ENCODE peak calls at places on chromosomes 2 and 18, in eight cellular contexts. One of them, this sample, is unnamed.
A peak's percentile ranks its signal among the peaks of the same experiment; 100 is the strongest.

GRCh38 chr18:44851806-44852205 is 171.1 kb downstream of the SETBP1 start:
- DNase-seq in activated CD4-positive, alpha-beta T cell treated with anti-CD3 and anti-CD28 coated beads, Interleukin-2, amount 50 U/mL, for 1 hour: no peak
- DNase-seq in kidney tubule cell: no peak
- DNase-seq in transverse colon: no peak
- DNase-seq in Calu3: no peak
- DNase-seq in NCI-H2081: peak; percentile 44
- DNase-seq in T-helper 2 cell: no peak
- DNase-seq in activated CD4-positive, alpha-beta memory T cell treated with anti-CD3 and anti-CD28 coated beads, Interleukin-2, amount 10 ng/mL, durations not matched to agents 7 days and 5 days: no peak
- DNase-seq in this sample: no peak

GRCh38 chr18:22324191-22325131 is 93.3 kb downstream of the CTAGE1 start:
- DNase-seq in activated CD4-positive, alpha-beta memory T cell treated with anti-CD3 and anti-CD28 coated beads, Interleukin-2, amount 10 ng/mL, durations not matched to agents 7 days and 5 days: no peak
- DNase-seq in Calu3: peak; percentile 38
- DNase-seq in T-helper 2 cell: no peak
- DNase-seq in kidney tubule cell: peak; percentile 29
- DNase-seq in NCI-H2081: no peak
- DNase-seq in activated CD4-positive, alpha-beta T cell treated with anti-CD3 and anti-CD28 coated beads, Interleukin-2, amount 50 U/mL, for 1 hour: no peak
- DNase-seq in transverse colon: peak; percentile 59
- DNase-seq in this sample: no peak

GRCh38 chr2:121505005-121505404 is 25.7 kb upstream of the RNU4ATAC start:
- DNase-seq in transverse colon: no peak
- DNase-seq in activated CD4-positive, alpha-beta memory T cell treated with anti-CD3 and anti-CD28 coated beads, Interleukin-2, amount 10 ng/mL, durations not matched to agents 7 days and 5 days: no peak
- DNase-seq in kidney tubule cell: peak; percentile 95
- DNase-seq in Calu3: no peak
- DNase-seq in NCI-H2081: no peak
- DNase-seq in activated CD4-positive, alpha-beta T cell treated with anti-CD3 and anti-CD28 coated beads, Interleukin-2, amount 50 U/mL, for 1 hour: no peak
- DNase-seq in T-helper 2 cell: no peak
- DNase-seq in this sample: no peak

GRCh38 chr2:28327596-28327962 is 65.1 kb upstream of the FOSL2 start:
- DNase-seq in NCI-H2081: no peak
- DNase-seq in T-helper 2 cell: no peak
- DNase-seq in Calu3: no peak
- DNase-seq in activated CD4-positive, alpha-beta memory T cell treated with anti-CD3 and anti-CD28 coated beads, Interleukin-2, amount 10 ng/mL, durations not matched to agents 7 days and 5 days: no peak
- DNase-seq in kidney tubule cell: no peak
- DNase-seq in activated CD4-positive, alpha-beta T cell treated with anti-CD3 and anti-CD28 coated beads, Interleukin-2, amount 50 U/mL, for 1 hour: no peak
- DNase-seq in transverse colon: no peak
- DNase-seq in this sample: no peak

GRCh38 chr2:237904806-237905599 is 45.6 kb downstream of the RAMP1 start:
- DNase-seq in Calu3: no peak
- DNase-seq in T-helper 2 cell: no peak
- DNase-seq in NCI-H2081: no peak
- DNase-seq in transverse colon: peak; percentile 24
- DNase-seq in activated CD4-positive, alpha-beta T cell treated with anti-CD3 and anti-CD28 coated beads, Interleukin-2, amount 50 U/mL, for 1 hour: no peak
- DNase-seq in activated CD4-positive, alpha-beta memory T cell treated with anti-CD3 and anti-CD28 coated beads, Interleukin-2, amount 10 ng/mL, durations not matched to agents 7 days and 5 days: peak; percentile 36
- DNase-seq in kidney tubule cell: no peak
- DNase-seq in this sample: no peak

GRCh38 chr2:171958475-171958874 is 36.2 kb downstream of the HAT1 start:
- DNase-seq in transverse colon: no peak
- DNase-seq in activated CD4-positive, alpha-beta memory T cell treated with anti-CD3 and anti-CD28 coated beads, Interleukin-2, amount 10 ng/mL, durations not matched to agents 7 days and 5 days: no peak
- DNase-seq in kidney tubule cell: peak; percentile 37
- DNase-seq in Calu3: no peak
- DNase-seq in T-helper 2 cell: no peak
- DNase-seq in activated CD4-positive, alpha-beta T cell treated with anti-CD3 and anti-CD28 coated beads, Interleukin-2, amount 50 U/mL, for 1 hour: no peak
- DNase-seq in NCI-H2081: no peak
- DNase-seq in this sample: no peak

GRCh38 chr18:1663879-1664705 is 759.4 kb downstream of the ADCYAP1 start:
- DNase-seq in activated CD4-positive, alpha-beta memory T cell treated with anti-CD3 and anti-CD28 coated beads, Interleukin-2, amount 10 ng/mL, durations not matched to agents 7 days and 5 days: peak; percentile 24
- DNase-seq in transverse colon: peak; percentile 16
- DNase-seq in Calu3: peak; percentile 78
- DNase-seq in T-helper 2 cell: no peak
- DNase-seq in NCI-H2081: peak; percentile 21
- DNase-seq in activated CD4-positive, alpha-beta T cell treated with anti-CD3 and anti-CD28 coated beads, Interleukin-2, amount 50 U/mL, for 1 hour: no peak
- DNase-seq in kidney tubule cell: peak; percentile 43
- DNase-seq in this sample: no peak

GRCh38 chr2:181306785-181307184 is 150.4 kb upstream of the ITGA4 start:
- DNase-seq in transverse colon: no peak
- DNase-seq in activated CD4-positive, alpha-beta T cell treated with anti-CD3 and anti-CD28 coated beads, Interleukin-2, amount 50 U/mL, for 1 hour: no peak
- DNase-seq in kidney tubule cell: no peak
- DNase-seq in Calu3: no peak
- DNase-seq in NCI-H2081: no peak
- DNase-seq in activated CD4-positive, alpha-beta memory T cell treated with anti-CD3 and anti-CD28 coated beads, Interleukin-2, amount 10 ng/mL, durations not matched to agents 7 days and 5 days: no peak
- DNase-seq in T-helper 2 cell: no peak
- DNase-seq in this sample: no peak

GRCh38 chr18:62279561-62279960 is 45.5 kb upstream of the TNFRSF11A start:
- DNase-seq in kidney tubule cell: no peak
- DNase-seq in T-helper 2 cell: no peak
- DNase-seq in activated CD4-positive, alpha-beta T cell treated with anti-CD3 and anti-CD28 coated beads, Interleukin-2, amount 50 U/mL, for 1 hour: no peak
- DNase-seq in NCI-H2081: peak; percentile 96
- DNase-seq in transverse colon: no peak
- DNase-seq in Calu3: no peak
- DNase-seq in activated CD4-positive, alpha-beta memory T cell treated with anti-CD3 and anti-CD28 coated beads, Interleukin-2, amount 10 ng/mL, durations not matched to agents 7 days and 5 days: no peak
- DNase-seq in this sample: no peak

GRCh38 chr2:27162151-27163121 is 13.6 kb downstream of the TCF23 start:
- DNase-seq in transverse colon: no peak
- DNase-seq in T-helper 2 cell: no peak
- DNase-seq in NCI-H2081: no peak
- DNase-seq in activated CD4-positive, alpha-beta T cell treated with anti-CD3 and anti-CD28 coated beads, Interleukin-2, amount 50 U/mL, for 1 hour: no peak
- DNase-seq in kidney tubule cell: no peak
- DNase-seq in activated CD4-positive, alpha-beta memory T cell treated with anti-CD3 and anti-CD28 coated beads, Interleukin-2, amount 10 ng/mL, durations not matched to agents 7 days and 5 days: no peak
- DNase-seq in Calu3: peak; percentile 39
- DNase-seq in this sample: no peak

GRCh38 chr2:5689790-5690189 is 2.4 kb upstream of the SOX11 start:
- DNase-seq in activated CD4-positive, alpha-beta T cell treated with anti-CD3 and anti-CD28 coated beads, Interleukin-2, amount 50 U/mL, for 1 hour: no peak
- DNase-seq in transverse colon: no peak
- DNase-seq in Calu3: no peak
- DNase-seq in activated CD4-positive, alpha-beta memory T cell treated with anti-CD3 and anti-CD28 coated beads, Interleukin-2, amount 10 ng/mL, durations not matched to agents 7 days and 5 days: no peak
- DNase-seq in T-helper 2 cell: no peak
- DNase-seq in kidney tubule cell: no peak
- DNase-seq in NCI-H2081: peak; percentile 23
- DNase-seq in this sample: no peak

GRCh38 chr2:158325782-158326335 is 130.7 kb downstream of the CCDC148 start:
- DNase-seq in T-helper 2 cell: no peak
- DNase-seq in activated CD4-positive, alpha-beta T cell treated with anti-CD3 and anti-CD28 coated beads, Interleukin-2, amount 50 U/mL, for 1 hour: no peak
- DNase-seq in Calu3: peak; percentile 6
- DNase-seq in kidney tubule cell: peak; percentile 17
- DNase-seq in transverse colon: no peak
- DNase-seq in NCI-H2081: no peak
- DNase-seq in activated CD4-positive, alpha-beta memory T cell treated with anti-CD3 and anti-CD28 coated beads, Interleukin-2, amount 10 ng/mL, durations not matched to agents 7 days and 5 days: no peak
- DNase-seq in this sample: no peak

GRCh38 chr2:177651833-177652232 is 259.3 kb downstream of the AGPS start:
- DNase-seq in kidney tubule cell: no peak
- DNase-seq in Calu3: no peak
- DNase-seq in activated CD4-positive, alpha-beta T cell treated with anti-CD3 and anti-CD28 coated beads, Interleukin-2, amount 50 U/mL, for 1 hour: no peak
- DNase-seq in NCI-H2081: no peak
- DNase-seq in transverse colon: no peak
- DNase-seq in activated CD4-positive, alpha-beta memory T cell treated with anti-CD3 and anti-CD28 coated beads, Interleukin-2, amount 10 ng/mL, durations not matched to agents 7 days and 5 days: no peak
- DNase-seq in T-helper 2 cell: no peak
- DNase-seq in this sample: no peak

GRCh38 chr2:127041259-127041970 is 65.5 kb downstream of the BIN1 start:
- DNase-seq in Calu3: no peak
- DNase-seq in transverse colon: no peak
- DNase-seq in NCI-H2081: no peak
- DNase-seq in kidney tubule cell: no peak
- DNase-seq in T-helper 2 cell: no peak
- DNase-seq in activated CD4-positive, alpha-beta T cell treated with anti-CD3 and anti-CD28 coated beads, Interleukin-2, amount 50 U/mL, for 1 hour: no peak
- DNase-seq in activated CD4-positive, alpha-beta memory T cell treated with anti-CD3 and anti-CD28 coated beads, Interleukin-2, amount 10 ng/mL, durations not matched to agents 7 days and 5 days: no peak
- DNase-seq in this sample: no peak

GRCh38 chr2:202599105-202599504 is 35.7 kb upstream of the FAM117B start:
- DNase-seq in transverse colon: no peak
- DNase-seq in activated CD4-positive, alpha-beta T cell treated with anti-CD3 and anti-CD28 coated beads, Interleukin-2, amount 50 U/mL, for 1 hour: no peak
- DNase-seq in T-helper 2 cell: no peak
- DNase-seq in Calu3: no peak
- DNase-seq in activated CD4-positive, alpha-beta memory T cell treated with anti-CD3 and anti-CD28 coated beads, Interleukin-2, amount 10 ng/mL, durations not matched to agents 7 days and 5 days: no peak
- DNase-seq in kidney tubule cell: no peak
- DNase-seq in NCI-H2081: no peak
- DNase-seq in this sample: no peak

GRCh38 chr2:176140520-176141317 is 10.6 kb upstream of the HOXD4 start:
- DNase-seq in kidney tubule cell: peak; percentile 84
- DNase-seq in activated CD4-positive, alpha-beta memory T cell treated with anti-CD3 and anti-CD28 coated beads, Interleukin-2, amount 10 ng/mL, durations not matched to agents 7 days and 5 days: peak; percentile 70
- DNase-seq in activated CD4-positive, alpha-beta T cell treated with anti-CD3 and anti-CD28 coated beads, Interleukin-2, amount 50 U/mL, for 1 hour: peak; percentile 51
- DNase-seq in T-helper 2 cell: no peak
- DNase-seq in NCI-H2081: peak; percentile 64
- DNase-seq in Calu3: peak; percentile 89
- DNase-seq in transverse colon: peak; percentile 76
- DNase-seq in this sample: peak; percentile 73

GRCh38 chr2:99066075-99066557 is 75.4 kb upstream of the C2orf15 start:
- DNase-seq in activated CD4-positive, alpha-beta T cell treated with anti-CD3 and anti-CD28 coated beads, Interleukin-2, amount 50 U/mL, for 1 hour: no peak
- DNase-seq in Calu3: peak; percentile 32
- DNase-seq in NCI-H2081: peak; percentile 74
- DNase-seq in activated CD4-positive, alpha-beta memory T cell treated with anti-CD3 and anti-CD28 coated beads, Interleukin-2, amount 10 ng/mL, durations not matched to agents 7 days and 5 days: no peak
- DNase-seq in T-helper 2 cell: no peak
- DNase-seq in kidney tubule cell: peak; percentile 59
- DNase-seq in transverse colon: no peak
- DNase-seq in this sample: no peak

GRCh38 chr18:36392163-36392887 is 94.8 kb downstream of the FHOD3 start:
- DNase-seq in Calu3: no peak
- DNase-seq in T-helper 2 cell: no peak
- DNase-seq in activated CD4-positive, alpha-beta memory T cell treated with anti-CD3 and anti-CD28 coated beads, Interleukin-2, amount 10 ng/mL, durations not matched to agents 7 days and 5 days: no peak
- DNase-seq in NCI-H2081: no peak
- DNase-seq in kidney tubule cell: no peak
- DNase-seq in activated CD4-positive, alpha-beta T cell treated with anti-CD3 and anti-CD28 coated beads, Interleukin-2, amount 50 U/mL, for 1 hour: no peak
- DNase-seq in transverse colon: no peak
- DNase-seq in this sample: no peak

GRCh38 chr2:43131890-43132522 is 94.4 kb downstream of the ZFP36L2 start:
- DNase-seq in kidney tubule cell: no peak
- DNase-seq in Calu3: no peak
- DNase-seq in T-helper 2 cell: no peak
- DNase-seq in activated CD4-positive, alpha-beta T cell treated with anti-CD3 and anti-CD28 coated beads, Interleukin-2, amount 50 U/mL, for 1 hour: no peak
- DNase-seq in activated CD4-positive, alpha-beta memory T cell treated with anti-CD3 and anti-CD28 coated beads, Interleukin-2, amount 10 ng/mL, durations not matched to agents 7 days and 5 days: no peak
- DNase-seq in NCI-H2081: no peak
- DNase-seq in transverse colon: no peak
- DNase-seq in this sample: no peak

GRCh38 chr2:232492236-232492848 is 4.7 kb upstream of the ECEL1 start:
- DNase-seq in T-helper 2 cell: no peak
- DNase-seq in kidney tubule cell: no peak
- DNase-seq in activated CD4-positive, alpha-beta memory T cell treated with anti-CD3 and anti-CD28 coated beads, Interleukin-2, amount 10 ng/mL, durations not matched to agents 7 days and 5 days: no peak
- DNase-seq in Calu3: no peak
- DNase-seq in NCI-H2081: no peak
- DNase-seq in transverse colon: no peak
- DNase-seq in activated CD4-positive, alpha-beta T cell treated with anti-CD3 and anti-CD28 coated beads, Interleukin-2, amount 50 U/mL, for 1 hour: no peak
- DNase-seq in this sample: no peak

GRCh38 chr2:113212245-113213060 is 38.7 kb downstream of the PSD4 start:
- DNase-seq in activated CD4-positive, alpha-beta memory T cell treated with anti-CD3 and anti-CD28 coated beads, Interleukin-2, amount 10 ng/mL, durations not matched to agents 7 days and 5 days: no peak
- DNase-seq in T-helper 2 cell: no peak
- DNase-seq in kidney tubule cell: peak; percentile 62
- DNase-seq in Calu3: no peak
- DNase-seq in NCI-H2081: peak; percentile 63
- DNase-seq in activated CD4-positive, alpha-beta T cell treated with anti-CD3 and anti-CD28 coated beads, Interleukin-2, amount 50 U/mL, for 1 hour: no peak
- DNase-seq in transverse colon: no peak
- DNase-seq in this sample: no peak

GRCh38 chr2:30584116-30584515 is 137.1 kb downstream of the LCLAT1 start:
- DNase-seq in transverse colon: no peak
- DNase-seq in activated CD4-positive, alpha-beta T cell treated with anti-CD3 and anti-CD28 coated beads, Interleukin-2, amount 50 U/mL, for 1 hour: no peak
- DNase-seq in activated CD4-positive, alpha-beta memory T cell treated with anti-CD3 and anti-CD28 coated beads, Interleukin-2, amount 10 ng/mL, durations not matched to agents 7 days and 5 days: no peak
- DNase-seq in kidney tubule cell: no peak
- DNase-seq in NCI-H2081: no peak
- DNase-seq in T-helper 2 cell: no peak
- DNase-seq in Calu3: no peak
- DNase-seq in this sample: no peak

GRCh38 chr2:142813830-142814829 is 63.3 kb upstream of the KYNU start:
- DNase-seq in NCI-H2081: no peak
- DNase-seq in transverse colon: no peak
- DNase-seq in activated CD4-positive, alpha-beta T cell treated with anti-CD3 and anti-CD28 coated beads, Interleukin-2, amount 50 U/mL, for 1 hour: no peak
- DNase-seq in Calu3: no peak
- DNase-seq in T-helper 2 cell: no peak
- DNase-seq in activated CD4-positive, alpha-beta memory T cell treated with anti-CD3 and anti-CD28 coated beads, Interleukin-2, amount 10 ng/mL, durations not matched to agents 7 days and 5 days: no peak
- DNase-seq in kidney tubule cell: no peak
- DNase-seq in this sample: no peak

GRCh38 chr2:55887906-55888625 is 35.5 kb downstream of the EFEMP1 start:
- DNase-seq in Calu3: no peak
- DNase-seq in T-helper 2 cell: no peak
- DNase-seq in transverse colon: no peak
- DNase-seq in activated CD4-positive, alpha-beta T cell treated with anti-CD3 and anti-CD28 coated beads, Interleukin-2, amount 50 U/mL, for 1 hour: no peak
- DNase-seq in activated CD4-positive, alpha-beta memory T cell treated with anti-CD3 and anti-CD28 coated beads, Interleukin-2, amount 10 ng/mL, durations not matched to agents 7 days and 5 days: no peak
- DNase-seq in NCI-H2081: no peak
- DNase-seq in kidney tubule cell: peak; percentile 73
- DNase-seq in this sample: no peak

GRCh38 chr2:6923319-6923718 is 6.1 kb downstream of the RNF144A start:
- DNase-seq in T-helper 2 cell: no peak
- DNase-seq in kidney tubule cell: no peak
- DNase-seq in NCI-H2081: no peak
- DNase-seq in activated CD4-positive, alpha-beta T cell treated with anti-CD3 and anti-CD28 coated beads, Interleukin-2, amount 50 U/mL, for 1 hour: no peak
- DNase-seq in transverse colon: no peak
- DNase-seq in Calu3: no peak
- DNase-seq in activated CD4-positive, alpha-beta memory T cell treated with anti-CD3 and anti-CD28 coated beads, Interleukin-2, amount 10 ng/mL, durations not matched to agents 7 days and 5 days: no peak
- DNase-seq in this sample: no peak

GRCh38 chr2:172901913-172902312 is 166.3 kb downstream of the RAPGEF4 start:
- DNase-seq in T-helper 2 cell: no peak
- DNase-seq in transverse colon: no peak
- DNase-seq in activated CD4-positive, alpha-beta T cell treated with anti-CD3 and anti-CD28 coated beads, Interleukin-2, amount 50 U/mL, for 1 hour: no peak
- DNase-seq in kidney tubule cell: no peak
- DNase-seq in activated CD4-positive, alpha-beta memory T cell treated with anti-CD3 and anti-CD28 coated beads, Interleukin-2, amount 10 ng/mL, durations not matched to agents 7 days and 5 days: no peak
- DNase-seq in Calu3: no peak
- DNase-seq in NCI-H2081: no peak
- DNase-seq in this sample: no peak

GRCh38 chr2:2166844-2167243 is 164.2 kb downstream of the MYT1L start:
- DNase-seq in activated CD4-positive, alpha-beta memory T cell treated with anti-CD3 and anti-CD28 coated beads, Interleukin-2, amount 10 ng/mL, durations not matched to agents 7 days and 5 days: no peak
- DNase-seq in transverse colon: no peak
- DNase-seq in T-helper 2 cell: no peak
- DNase-seq in Calu3: no peak
- DNase-seq in NCI-H2081: no peak
- DNase-seq in kidney tubule cell: no peak
- DNase-seq in activated CD4-positive, alpha-beta T cell treated with anti-CD3 and anti-CD28 coated beads, Interleukin-2, amount 50 U/mL, for 1 hour: no peak
- DNase-seq in this sample: no peak

GRCh38 chr2:194867328-194867727 is 789.7 kb upstream of the SLC39A10 start:
- DNase-seq in transverse colon: no peak
- DNase-seq in kidney tubule cell: peak; percentile 31
- DNase-seq in Calu3: peak; percentile 3
- DNase-seq in NCI-H2081: peak; percentile 45
- DNase-seq in activated CD4-positive, alpha-beta memory T cell treated with anti-CD3 and anti-CD28 coated beads, Interleukin-2, amount 10 ng/mL, durations not matched to agents 7 days and 5 days: no peak
- DNase-seq in T-helper 2 cell: no peak
- DNase-seq in activated CD4-positive, alpha-beta T cell treated with anti-CD3 and anti-CD28 coated beads, Interleukin-2, amount 50 U/mL, for 1 hour: no peak
- DNase-seq in this sample: no peak

GRCh38 chr2:176678571-176678970 is 409.3 kb downstream of the MTX2 start:
- DNase-seq in T-helper 2 cell: no peak
- DNase-seq in transverse colon: no peak
- DNase-seq in activated CD4-positive, alpha-beta T cell treated with anti-CD3 and anti-CD28 coated beads, Interleukin-2, amount 50 U/mL, for 1 hour: no peak
- DNase-seq in kidney tubule cell: no peak
- DNase-seq in Calu3: no peak
- DNase-seq in activated CD4-positive, alpha-beta memory T cell treated with anti-CD3 and anti-CD28 coated beads, Interleukin-2, amount 10 ng/mL, durations not matched to agents 7 days and 5 days: no peak
- DNase-seq in NCI-H2081: no peak
- DNase-seq in this sample: no peak

GRCh38 chr2:209340522-209340921 is 83.3 kb upstream of the MAP2 start:
- DNase-seq in activated CD4-positive, alpha-beta memory T cell treated with anti-CD3 and anti-CD28 coated beads, Interleukin-2, amount 10 ng/mL, durations not matched to agents 7 days and 5 days: no peak
- DNase-seq in Calu3: peak; percentile 57
- DNase-seq in activated CD4-positive, alpha-beta T cell treated with anti-CD3 and anti-CD28 coated beads, Interleukin-2, amount 50 U/mL, for 1 hour: no peak
- DNase-seq in T-helper 2 cell: no peak
- DNase-seq in kidney tubule cell: peak; percentile 2
- DNase-seq in transverse colon: no peak
- DNase-seq in NCI-H2081: no peak
- DNase-seq in this sample: no peak